ENCODE peak calls at places on chromosomes 7 and 10, in six cellular contexts. G is GM12878, W is A549, V is IMR-90, J is HepG2, N is K562. O is an unnamed sample.

GRCh38 chr10:106189254-106189653 is 975.3 kb downstream of the SORCS1 start:
- DNase-seq in G (no peak), W (peak), V (no peak), J (peak), N (no peak), O (peak)

GRCh38 chr10:87504307-87504666 is 406 bp upstream of the MINPP1 start:
- DNase-seq in G (no peak), W (no peak), V (no peak), J (peak), N (no peak), O (no peak)

GRCh38 chr10:92627845-92628480 is 35.0 kb downstream of the KIF11 start:
- DNase-seq in G (no peak), W (peak), V (no peak), J (no peak), N (no peak), O (peak)

GRCh38 chr10:124142296-124142853 is 49.0 kb upstream of the CHST15 start:
- DNase-seq in G (no peak), W (no peak), V (no peak), J (no peak), N (no peak), O (no peak)

GRCh38 chr10:10794056-10794455 is 223.6 kb upstream of the CELF2 start:
- DNase-seq in G (no peak), W (no peak), V (no peak), J (no peak), N (no peak), O (no peak)

GRCh38 chr7:139916717-139917395 is 87.8 kb downstream of the TBXAS1 start:
- DNase-seq in G (peak), W (no peak), V (no peak), J (no peak), N (no peak), O (no peak)

GRCh38 chr7:131020759-131021219 is 286.8 kb upstream of the KLF14 start:
- DNase-seq in G (peak), W (no peak), V (no peak), J (no peak), N (no peak), O (no peak)

GRCh38 chr7:116101709-116102108 is 71.1 kb upstream of the TFEC start:
- DNase-seq in G (no peak), W (no peak), V (peak), J (no peak), N (no peak), O (no peak)

GRCh38 chr7:7972128-7972527 is 3.5 kb downstream of the GLCCI1 start:
- DNase-seq in G (no peak), W (no peak), V (peak), J (no peak), N (no peak), O (no peak)

GRCh38 chr7:22937946-22938345 is 76.0 kb downstream of the HYCC1 start:
- DNase-seq in G (no peak), W (no peak), V (no peak), J (no peak), N (no peak), O (no peak)

GRCh38 chr7:41028591-41028990 is 674.3 kb downstream of the INHBA start:
- DNase-seq in G (no peak), W (no peak), V (no peak), J (no peak), N (no peak), O (no peak)

GRCh38 chr7:88789480-88790064 is 6.0 kb downstream of the TEX47 start:
- DNase-seq in G (no peak), W (peak), V (peak), J (no peak), N (no peak), O (no peak)

GRCh38 chr10:22339761-22340361 is 5.4 kb upstream of the SPAG6 start:
- DNase-seq in G (no peak), W (no peak), V (no peak), J (no peak), N (peak), O (no peak)

GRCh38 chr7:122006687-122007086 is 133.7 kb downstream of the PTPRZ1 start:
- DNase-seq in G (no peak), W (no peak), V (no peak), J (no peak), N (no peak), O (no peak)

GRCh38 chr7:156473476-156474240 is 166.9 kb upstream of the RNF32 start:
- DNase-seq in G (no peak), W (peak), V (peak), J (peak), N (peak), O (peak)

GRCh38 chr10:46077141-46077554 is 31.1 kb upstream of the MSMB start:
- DNase-seq in G (no peak), W (no peak), V (peak), J (no peak), N (no peak), O (no peak)

GRCh38 chr7:127474457-127474856 is 81.9 kb upstream of the ZNF800 start:
- DNase-seq in G (no peak), W (no peak), V (peak), J (no peak), N (no peak), O (no peak)

GRCh38 chr7:43647772-43648643 is 65.1 kb downstream of the STK17A start:
- DNase-seq in G (peak), W (peak), V (peak), J (peak), N (no peak), O (no peak)

GRCh38 chr7:133761459-133761858 is 365.7 kb upstream of the LRGUK start:
- DNase-seq in G (no peak), W (no peak), V (no peak), J (peak), N (no peak), O (no peak)

GRCh38 chr10:112265745-112266144 is 17.5 kb upstream of the TECTB start:
- DNase-seq in G (no peak), W (no peak), V (peak), J (peak), N (no peak), O (no peak)

GRCh38 chr10:102065561-102066420 is 642 bp downstream of the HPS6 start:
- DNase-seq in G (no peak), W (peak), V (peak), J (no peak), N (no peak), O (peak)

GRCh38 chr7:94422136-94422535 is 27.4 kb downstream of the COL1A2 start:
- DNase-seq in G (no peak), W (no peak), V (no peak), J (no peak), N (no peak), O (no peak)

GRCh38 chr7:31175672-31176071 is 123.6 kb downstream of the ADCYAP1R1 start:
- DNase-seq in G (no peak), W (peak), V (no peak), J (peak), N (peak), O (peak)

GRCh38 chr7:40747856-40748255 is 613.1 kb downstream of the SUGCT start:
- DNase-seq in G (no peak), W (no peak), V (peak), J (no peak), N (no peak), O (no peak)

DNA sequence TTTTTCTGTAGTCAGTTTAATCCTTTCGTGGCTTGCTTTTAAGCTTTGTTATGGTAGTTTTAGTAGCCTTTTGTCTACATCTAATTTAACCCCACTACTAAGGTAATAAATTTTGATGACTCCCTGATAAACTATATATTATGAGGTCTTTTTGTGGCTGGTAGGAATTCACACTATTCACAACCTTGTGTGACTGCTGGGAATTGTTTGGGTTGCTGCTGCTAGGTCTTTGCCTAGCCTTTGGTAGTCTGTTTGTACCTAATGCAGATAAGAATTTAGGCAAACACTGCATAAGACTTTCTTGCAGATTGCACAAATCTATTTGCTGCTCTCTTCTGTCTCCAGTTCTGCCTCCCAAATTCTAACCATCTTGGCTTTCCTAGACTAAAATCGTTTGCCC is 58.3 kb downstream of the SHOC2 start:
- DNase-seq in G (no peak), W (no peak), V (peak), J (no peak), N (no peak), O (no peak)
- TF ChIP-seq BHLHE40 in G (no peak), W (no peak), V (no peak), J (no peak), N (no peak), O (no peak)

DNA sequence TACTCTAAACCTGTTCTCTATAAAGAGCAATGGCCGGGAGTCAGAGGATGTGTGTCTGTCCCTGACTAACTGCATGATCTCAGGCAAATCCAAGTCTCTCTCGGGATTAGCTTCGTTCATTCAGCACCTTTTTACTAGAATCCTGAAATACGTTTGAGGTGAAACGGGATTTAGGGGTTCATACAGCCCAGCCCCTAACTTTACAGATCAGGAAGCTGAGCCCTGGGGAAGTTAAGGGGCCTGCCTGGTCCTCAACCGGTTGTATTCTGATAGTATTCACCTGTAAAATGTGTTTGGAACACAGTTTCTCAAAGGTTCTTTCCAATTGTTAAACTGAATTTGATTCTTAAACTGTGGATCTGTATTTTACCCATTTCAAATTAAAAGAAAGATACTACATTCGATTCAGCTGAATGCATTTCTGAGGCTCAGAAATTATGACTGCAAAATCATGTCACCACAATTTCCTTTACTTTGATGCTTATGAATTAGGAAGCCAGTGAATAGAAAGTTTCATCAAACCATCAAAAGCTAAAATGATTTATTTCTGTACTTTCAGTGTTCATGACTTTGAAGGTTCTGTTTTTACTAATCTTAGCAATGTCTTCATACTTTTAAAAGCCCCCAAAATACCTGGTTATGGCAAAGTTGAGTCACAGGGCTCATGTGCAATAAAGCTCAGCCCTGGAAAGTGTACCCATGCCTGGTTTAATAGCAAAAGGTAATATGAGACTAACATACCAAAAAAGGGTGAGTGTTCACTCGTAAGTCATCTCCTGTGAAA is 28.9 kb upstream of the EZH2 start:
- DNase-seq in G (peak), W (no peak), V (no peak), J (no peak), N (no peak), O (no peak)
- TF ChIP-seq BHLHE40 in G (peak), W (no peak), V (no peak), J (no peak), N (no peak), O (no peak)

DNA sequence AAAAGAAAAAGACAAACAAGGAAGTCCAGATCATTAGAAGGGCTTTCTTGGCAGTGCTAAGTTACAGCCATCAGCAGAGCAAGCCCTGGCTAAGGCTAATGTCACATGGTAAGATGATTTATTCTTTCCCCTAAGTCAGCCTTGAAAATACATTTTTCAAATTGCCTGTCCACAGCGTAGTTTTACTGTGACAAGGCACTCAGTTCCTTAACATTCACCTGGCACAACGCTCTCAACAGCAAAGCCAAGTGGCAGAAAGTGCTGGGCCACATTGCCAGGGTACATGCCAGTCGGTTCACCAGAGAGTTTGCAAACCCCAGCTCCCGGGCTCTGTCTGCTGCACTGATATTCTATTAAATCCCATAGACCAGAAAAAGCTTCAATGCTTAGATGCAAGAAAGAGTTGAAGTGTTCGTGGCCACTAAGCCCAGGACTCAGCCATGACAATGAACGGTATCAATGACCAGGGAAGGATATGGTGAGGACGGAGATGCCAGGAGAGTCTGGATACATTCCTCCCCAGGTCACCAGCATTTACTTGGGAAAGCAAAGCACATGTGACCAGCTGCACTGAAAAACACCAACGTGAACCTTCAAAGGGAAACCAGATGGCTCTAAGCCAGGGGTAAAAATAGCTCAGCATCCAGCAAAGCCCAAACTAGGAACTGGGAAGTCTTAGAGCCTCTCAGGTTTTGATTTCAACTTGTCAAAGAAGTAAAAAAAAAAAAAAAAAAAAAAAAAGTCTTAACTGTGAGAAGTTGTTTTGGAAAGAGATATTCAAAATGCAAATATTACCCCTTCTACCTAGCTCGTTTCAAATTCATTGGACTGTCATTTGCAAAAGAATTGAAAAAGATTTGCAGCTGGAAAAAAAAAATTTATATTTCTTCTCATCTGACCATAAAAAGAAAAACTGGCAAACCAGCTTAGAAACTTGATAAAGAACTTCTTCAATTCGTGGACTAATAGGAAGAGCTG is 23.9 kb upstream of the MPP7 start:
- DNase-seq in G (no peak), W (no peak), V (peak), J (peak), N (no peak), O (no peak)
- TF ChIP-seq BHLHE40 in G (no peak), W (no peak), V (no peak), J (no peak), N (no peak), O (no peak)

GRCh38 chr7:69762821-69763352 is 164.6 kb downstream of the AUTS2 start:
- DNase-seq in G (no peak), W (no peak), V (no peak), J (no peak), N (no peak), O (no peak)
- TF ChIP-seq BHLHE40 in G (peak), W (no peak), V (no peak), J (no peak), N (no peak), O (no peak)

O was measured in HEK293T.